ENCODE peak calls at places on chromosomes 11 and 22, in seven cellular contexts. One of them, this sample, is unnamed.

GRCh38 chr11:97683733-97684132 is 1293.9 kb downstream of the JRKL start:
- DNase-seq in psoas muscle: no peak
- DNase-seq in testis: no peak
- DNase-seq in endodermal cell: peak; percentile 84
- DNase-seq in CD8-positive, alpha-beta T cell: no peak
- DNase-seq in epithelial cell of prostate: peak; percentile 22
- DNase-seq in tibial nerve: no peak
- DNase-seq in this sample: no peak

GRCh38 chr22:44191036-44191454 is 10.3 kb downstream of the PARVG start:
- DNase-seq in psoas muscle: no peak
- DNase-seq in testis: no peak
- DNase-seq in endodermal cell: no peak
- DNase-seq in CD8-positive, alpha-beta T cell: no peak
- DNase-seq in epithelial cell of prostate: no peak
- DNase-seq in tibial nerve: no peak
- DNase-seq in this sample: no peak

GRCh38 chr11:100152751-100153150 is 534.3 kb upstream of the ARHGAP42 start:
- DNase-seq in psoas muscle: no peak
- DNase-seq in testis: no peak
- DNase-seq in endodermal cell: no peak
- DNase-seq in CD8-positive, alpha-beta T cell: no peak
- DNase-seq in epithelial cell of prostate: no peak
- DNase-seq in tibial nerve: no peak
- DNase-seq in this sample: no peak

GRCh38 chr22:21992593-21993237 is 10.1 kb upstream of the TOP3B start:
- DNase-seq in psoas muscle: no peak
- DNase-seq in testis: no peak
- DNase-seq in endodermal cell: no peak
- DNase-seq in CD8-positive, alpha-beta T cell: no peak
- DNase-seq in epithelial cell of prostate: no peak
- DNase-seq in tibial nerve: no peak
- DNase-seq in this sample: no peak

GRCh38 chr22:46012881-46013281 is 35.9 kb upstream of the WNT7B start:
- DNase-seq in psoas muscle: peak; percentile 64
- DNase-seq in testis: no peak
- DNase-seq in endodermal cell: no peak
- DNase-seq in CD8-positive, alpha-beta T cell: no peak
- DNase-seq in epithelial cell of prostate: no peak
- DNase-seq in tibial nerve: no peak
- DNase-seq in this sample: no peak

GRCh38 chr11:11432621-11433319 is 79.7 kb upstream of the CSNK2A3 start:
- DNase-seq in psoas muscle: no peak
- DNase-seq in testis: no peak
- DNase-seq in endodermal cell: no peak
- DNase-seq in CD8-positive, alpha-beta T cell: no peak
- DNase-seq in epithelial cell of prostate: no peak
- DNase-seq in tibial nerve: no peak
- DNase-seq in this sample: no peak

GRCh38 chr11:20117291-20117690 is 43.0 kb downstream of the DBX1 start:
- DNase-seq in psoas muscle: no peak
- DNase-seq in testis: no peak
- DNase-seq in endodermal cell: no peak
- DNase-seq in CD8-positive, alpha-beta T cell: no peak
- DNase-seq in epithelial cell of prostate: no peak
- DNase-seq in tibial nerve: no peak
- DNase-seq in this sample: no peak

GRCh38 chr11:120525285-120526085 is 13.9 kb downstream of the GRIK4 start:
- DNase-seq in psoas muscle: peak; percentile 23
- DNase-seq in testis: no peak
- DNase-seq in endodermal cell: no peak
- DNase-seq in CD8-positive, alpha-beta T cell: no peak
- DNase-seq in epithelial cell of prostate: no peak
- DNase-seq in tibial nerve: no peak
- DNase-seq in this sample: no peak

GRCh38 chr11:76606102-76606793 is 64.3 kb downstream of the LRRC32 start:
- DNase-seq in psoas muscle: no peak
- DNase-seq in testis: peak; percentile 66
- DNase-seq in endodermal cell: peak; percentile 43
- DNase-seq in CD8-positive, alpha-beta T cell: no peak
- DNase-seq in epithelial cell of prostate: no peak
- DNase-seq in tibial nerve: no peak
- DNase-seq in this sample: peak; percentile 79

GRCh38 chr11:14566331-14567063 is 46.3 kb upstream of the PSMA1 start:
- DNase-seq in psoas muscle: no peak
- DNase-seq in testis: no peak
- DNase-seq in endodermal cell: no peak
- DNase-seq in CD8-positive, alpha-beta T cell: no peak
- DNase-seq in epithelial cell of prostate: no peak
- DNase-seq in tibial nerve: no peak
- DNase-seq in this sample: no peak

GRCh38 chr11:128323381-128323780 is 264.0 kb downstream of the ETS1 start:
- DNase-seq in psoas muscle: no peak
- DNase-seq in testis: peak; percentile 42
- DNase-seq in endodermal cell: no peak
- DNase-seq in CD8-positive, alpha-beta T cell: peak; percentile 33
- DNase-seq in epithelial cell of prostate: no peak
- DNase-seq in tibial nerve: no peak
- DNase-seq in this sample: no peak

GRCh38 chr11:88411265-88411664 is 73.7 kb upstream of the CTSC start:
- DNase-seq in psoas muscle: no peak
- DNase-seq in testis: no peak
- DNase-seq in endodermal cell: no peak
- DNase-seq in CD8-positive, alpha-beta T cell: no peak
- DNase-seq in epithelial cell of prostate: peak; percentile 72
- DNase-seq in tibial nerve: no peak
- DNase-seq in this sample: no peak

GRCh38 chr11:72635931-72636330 is 38.3 kb downstream of the PDE2A start:
- DNase-seq in psoas muscle: no peak
- DNase-seq in testis: no peak
- DNase-seq in endodermal cell: peak; percentile 72
- DNase-seq in CD8-positive, alpha-beta T cell: no peak
- DNase-seq in epithelial cell of prostate: no peak
- DNase-seq in tibial nerve: no peak
- DNase-seq in this sample: no peak

GRCh38 chr22:41380993-41381328 is 781 bp upstream of the TEF start:
- DNase-seq in psoas muscle: peak; percentile 94
- DNase-seq in testis: peak; percentile 93
- DNase-seq in endodermal cell: no peak
- DNase-seq in CD8-positive, alpha-beta T cell: no peak
- DNase-seq in epithelial cell of prostate: no peak
- DNase-seq in tibial nerve: no peak
- DNase-seq in this sample: peak; percentile 89

GRCh38 chr11:60957188-60957587 is 5.2 kb upstream of the SLC15A3 start:
- DNase-seq in psoas muscle: no peak
- DNase-seq in testis: no peak
- DNase-seq in endodermal cell: no peak
- DNase-seq in CD8-positive, alpha-beta T cell: no peak
- DNase-seq in epithelial cell of prostate: peak; percentile 22
- DNase-seq in tibial nerve: no peak
- DNase-seq in this sample: no peak

GRCh38 chr22:19817561-19818263 is 37.0 kb downstream of the GNB1L start:
- DNase-seq in psoas muscle: no peak
- DNase-seq in testis: peak; percentile 10
- DNase-seq in endodermal cell: peak; percentile 44
- DNase-seq in CD8-positive, alpha-beta T cell: no peak
- DNase-seq in epithelial cell of prostate: no peak
- DNase-seq in tibial nerve: no peak
- DNase-seq in this sample: peak; percentile 53

GRCh38 chr11:62449451-62449851 is 30.6 kb downstream of the SCGB1A1 start:
- DNase-seq in psoas muscle: no peak
- DNase-seq in testis: no peak
- DNase-seq in endodermal cell: no peak
- DNase-seq in CD8-positive, alpha-beta T cell: no peak
- DNase-seq in epithelial cell of prostate: no peak
- DNase-seq in tibial nerve: no peak
- DNase-seq in this sample: no peak

GRCh38 chr11:34625576-34625975 is 4.7 kb downstream of the EHF start:
- DNase-seq in psoas muscle: no peak
- DNase-seq in testis: no peak
- DNase-seq in endodermal cell: no peak
- DNase-seq in CD8-positive, alpha-beta T cell: no peak
- DNase-seq in epithelial cell of prostate: no peak
- DNase-seq in tibial nerve: no peak
- DNase-seq in this sample: no peak

GRCh38 chr11:66479741-66480115 is 506 bp upstream of the DPP3 start:
- DNase-seq in psoas muscle: no peak
- DNase-seq in testis: no peak
- DNase-seq in endodermal cell: no peak
- DNase-seq in CD8-positive, alpha-beta T cell: no peak
- DNase-seq in epithelial cell of prostate: no peak
- DNase-seq in tibial nerve: no peak
- DNase-seq in this sample: no peak

GRCh38 chr11:78291754-78292108 is 103.0 kb downstream of the USP35 start:
- DNase-seq in psoas muscle: no peak
- DNase-seq in testis: no peak
- DNase-seq in endodermal cell: no peak
- DNase-seq in CD8-positive, alpha-beta T cell: no peak
- DNase-seq in epithelial cell of prostate: no peak
- DNase-seq in tibial nerve: no peak
- DNase-seq in this sample: no peak

GRCh38 chr11:118151421-118151820 is 1.2 kb downstream of the SCN4B start:
- DNase-seq in psoas muscle: no peak
- DNase-seq in testis: no peak
- DNase-seq in endodermal cell: no peak
- DNase-seq in CD8-positive, alpha-beta T cell: no peak
- DNase-seq in epithelial cell of prostate: no peak
- DNase-seq in tibial nerve: no peak
- DNase-seq in this sample: no peak

GRCh38 chr11:128695539-128696221 is 1.8 kb downstream of the FLI1 start:
- DNase-seq in psoas muscle: no peak
- DNase-seq in testis: peak; percentile 56
- DNase-seq in endodermal cell: peak; percentile 60
- DNase-seq in CD8-positive, alpha-beta T cell: no peak
- DNase-seq in epithelial cell of prostate: no peak
- DNase-seq in tibial nerve: no peak
- DNase-seq in this sample: no peak

GRCh38 chr11:74141274-74141695 is 29.5 kb downstream of the C2CD3 start:
- DNase-seq in psoas muscle: no peak
- DNase-seq in testis: no peak
- DNase-seq in endodermal cell: peak; percentile 52
- DNase-seq in CD8-positive, alpha-beta T cell: no peak
- DNase-seq in epithelial cell of prostate: peak; percentile 60
- DNase-seq in tibial nerve: no peak
- DNase-seq in this sample: no peak

GRCh38 chr11:94149435-94149834 is 20.8 kb downstream of the PANX1 start:
- DNase-seq in psoas muscle: no peak
- DNase-seq in testis: no peak
- DNase-seq in endodermal cell: no peak
- DNase-seq in CD8-positive, alpha-beta T cell: no peak
- DNase-seq in epithelial cell of prostate: no peak
- DNase-seq in tibial nerve: no peak
- DNase-seq in this sample: no peak

GRCh38 chr11:111911563-111912401 is at the start of gene CRYAB:
- DNase-seq in psoas muscle: peak; percentile 97
- DNase-seq in testis: peak; percentile 84
- DNase-seq in endodermal cell: peak; percentile 65
- DNase-seq in CD8-positive, alpha-beta T cell: no peak
- DNase-seq in epithelial cell of prostate: peak; percentile 97
- DNase-seq in tibial nerve: peak; percentile 85
- DNase-seq in this sample: peak; percentile 98

DNA sequence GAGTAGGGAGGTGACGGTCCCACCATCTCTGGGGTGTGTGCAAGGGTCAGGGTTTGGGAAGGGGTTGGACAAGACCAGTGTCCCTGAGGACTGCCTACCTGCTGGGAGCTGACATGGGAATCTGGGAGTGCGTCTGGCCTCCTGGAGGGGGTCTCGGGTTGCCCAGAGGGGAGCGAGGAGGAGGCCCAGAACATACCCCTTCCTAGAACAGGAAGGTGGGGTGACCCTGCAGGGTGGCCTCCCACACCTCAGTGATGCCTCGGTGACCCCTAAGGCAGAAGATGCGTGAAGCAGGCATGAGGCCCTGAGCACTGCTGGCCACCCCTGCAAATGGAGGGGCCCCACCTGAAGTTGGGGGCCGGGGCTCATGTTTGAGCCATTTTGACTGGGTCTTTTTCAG is 26.4 kb downstream of the RSPH14 start:
- DNase-seq in psoas muscle: no peak
- DNase-seq in testis: no peak
- DNase-seq in endodermal cell: no peak
- DNase-seq in CD8-positive, alpha-beta T cell: no peak
- DNase-seq in epithelial cell of prostate: no peak
- DNase-seq in tibial nerve: no peak
- DNase-seq in this sample: no peak
- H3K27ac ChIP-seq in psoas muscle: no peak overlapping the region
- H3K27ac ChIP-seq in testis: no peak overlapping the region
- H3K27ac ChIP-seq in endodermal cell: no peak overlapping the region
- H3K27ac ChIP-seq in CD8-positive, alpha-beta T cell: no peak overlapping the region
- H3K27ac ChIP-seq in epithelial cell of prostate: no peak overlapping the region
- H3K27ac ChIP-seq in tibial nerve: no peak overlapping the region
- H3K27ac ChIP-seq in this sample: no peak overlapping the region

GRCh38 chr11:827861-828167 is at the start of gene CRACR2B:
- DNase-seq in psoas muscle: no peak
- DNase-seq in testis: no peak
- DNase-seq in endodermal cell: no peak
- DNase-seq in CD8-positive, alpha-beta T cell: no peak
- DNase-seq in epithelial cell of prostate: no peak
- DNase-seq in tibial nerve: no peak
- DNase-seq in this sample: no peak
- H3K27ac ChIP-seq in psoas muscle: peak within 1 kb of the TSS; percentile 37
- H3K27ac ChIP-seq in testis: no peak within 1 kb of the TSS
- H3K27ac ChIP-seq in endodermal cell: peak within 1 kb of the TSS; percentile 49
- H3K27ac ChIP-seq in CD8-positive, alpha-beta T cell: no peak within 1 kb of the TSS
- H3K27ac ChIP-seq in epithelial cell of prostate: no peak within 1 kb of the TSS
- H3K27ac ChIP-seq in tibial nerve: peak within 1 kb of the TSS; percentile 72
- H3K27ac ChIP-seq in this sample: peak within 1 kb of the TSS; percentile 75

GRCh38 chr11:1310315-1310687 is 869 bp upstream of the TOLLIP start:
- DNase-seq in psoas muscle: no peak
- DNase-seq in testis: no peak
- DNase-seq in endodermal cell: no peak
- DNase-seq in CD8-positive, alpha-beta T cell: no peak
- DNase-seq in epithelial cell of prostate: no peak
- DNase-seq in tibial nerve: no peak
- DNase-seq in this sample: no peak
- H3K27ac ChIP-seq in psoas muscle: peak overlapping the region; percentile 97
- H3K27ac ChIP-seq in testis: peak overlapping the region; percentile 91
- H3K27ac ChIP-seq in endodermal cell: peak overlapping the region; percentile 79
- H3K27ac ChIP-seq in CD8-positive, alpha-beta T cell: peak overlapping the region; percentile 86
- H3K27ac ChIP-seq in epithelial cell of prostate: peak overlapping the region; percentile 88
- H3K27ac ChIP-seq in tibial nerve: peak overlapping the region; percentile 94
- H3K27ac ChIP-seq in this sample: peak overlapping the region; percentile 87

GRCh38 chr11:69516526-69516925 is 35.1 kb downstream of the LINC01488 start:
- DNase-seq in psoas muscle: no peak
- DNase-seq in testis: no peak
- DNase-seq in endodermal cell: no peak
- DNase-seq in CD8-positive, alpha-beta T cell: no peak
- DNase-seq in epithelial cell of prostate: no peak
- DNase-seq in tibial nerve: no peak
- DNase-seq in this sample: no peak

GRCh38 chr11:69513663-69514062 is 32.2 kb downstream of the LINC01488 start:
- DNase-seq in psoas muscle: no peak
- DNase-seq in testis: no peak
- DNase-seq in endodermal cell: peak; percentile 22
- DNase-seq in CD8-positive, alpha-beta T cell: no peak
- DNase-seq in epithelial cell of prostate: no peak
- DNase-seq in tibial nerve: no peak
- DNase-seq in this sample: no peak

GRCh38 chr11:69515271-69516245 is 34.1 kb downstream of the LINC01488 start:
- DNase-seq in psoas muscle: no peak
- DNase-seq in testis: no peak
- DNase-seq in endodermal cell: peak; percentile 25
- DNase-seq in CD8-positive, alpha-beta T cell: no peak
- DNase-seq in epithelial cell of prostate: no peak
- DNase-seq in tibial nerve: no peak
- DNase-seq in this sample: no peak

GRCh38 chr11:69513196-69513595 is 31.7 kb downstream of the LINC01488 start:
- DNase-seq in psoas muscle: no peak
- DNase-seq in testis: no peak
- DNase-seq in endodermal cell: no peak
- DNase-seq in CD8-positive, alpha-beta T cell: no peak
- DNase-seq in epithelial cell of prostate: no peak
- DNase-seq in tibial nerve: no peak
- DNase-seq in this sample: no peak

GRCh38 chr11:69514771-69515170 is 33.3 kb downstream of the LINC01488 start:
- DNase-seq in psoas muscle: no peak
- DNase-seq in testis: no peak
- DNase-seq in endodermal cell: peak; percentile 24
- DNase-seq in CD8-positive, alpha-beta T cell: no peak
- DNase-seq in epithelial cell of prostate: no peak
- DNase-seq in tibial nerve: no peak
- DNase-seq in this sample: no peak
- H3K27ac ChIP-seq in psoas muscle: no peak overlapping the region
- H3K27ac ChIP-seq in testis: no peak overlapping the region
- H3K27ac ChIP-seq in endodermal cell: no peak overlapping the region
- H3K27ac ChIP-seq in CD8-positive, alpha-beta T cell: no peak overlapping the region
- H3K27ac ChIP-seq in epithelial cell of prostate: no peak overlapping the region
- H3K27ac ChIP-seq in tibial nerve: no peak overlapping the region
- H3K27ac ChIP-seq in this sample: no peak overlapping the region

This sample was measured in right atrium auricular region.